ENCODE peak calls at places on chromosomes 7 and 10, in eight cellular contexts. P is osteocyte, S is neural progenitor cell, I is progenitor cell of endocrine pancreas, J is PC-9, T is left ventricle myocardium inferior, Q is AG04449, N is fibroblast of mammary gland. B is an unnamed sample.

GRCh38 chr10:95315509-95315908 is 24.7 kb upstream of the PDLIM1 start:
- DNase-seq in J (no peak), T (no peak), Q (no peak), S (peak), P (no peak), N (no peak), I (no peak), B (no peak)

GRCh38 chr7:2527505-2528464 is 8.2 kb downstream of the LFNG start:
- DNase-seq in J (peak), Q (peak), N (peak), S (no peak), T (peak), P (no peak), I (no peak), B (no peak)

GRCh38 chr7:24911213-24911603 is 68.8 kb downstream of the OSBPL3 start:
- DNase-seq in P (no peak), Q (no peak), N (no peak), S (no peak), I (no peak), T (no peak), J (no peak), B (no peak)

GRCh38 chr10:60531006-60531405 is 141.3 kb upstream of the ANK3 start:
- DNase-seq in N (no peak), Q (no peak), T (no peak), I (no peak), J (no peak), S (no peak), P (no peak), B (no peak)

GRCh38 chr10:34866848-34867247 is 51.8 kb upstream of the PARD3 start:
- DNase-seq in T (no peak), J (no peak), P (no peak), N (no peak), I (no peak), Q (no peak), S (peak), B (no peak)

GRCh38 chr10:118395919-118396318 is 53.8 kb upstream of the FAM204A start:
- DNase-seq in S (no peak), J (no peak), N (no peak), P (no peak), T (no peak), I (no peak), Q (no peak), B (no peak)

GRCh38 chr10:117175901-117176534 is 21.3 kb upstream of the KCNK18 start:
- DNase-seq in I (peak), J (peak), S (peak), N (peak), Q (peak), P (no peak), T (peak), B (peak)

GRCh38 chr7:22726849-22727792 is at the start of gene IL6:
- DNase-seq in J (peak), I (no peak), N (peak), T (peak), P (peak), Q (peak), S (peak), B (no peak)

GRCh38 chr7:94223375-94224084 is 171.2 kb upstream of the COL1A2 start:
- DNase-seq in S (peak), J (peak), T (no peak), P (no peak), N (peak), Q (no peak), I (no peak), B (peak)

DNA sequence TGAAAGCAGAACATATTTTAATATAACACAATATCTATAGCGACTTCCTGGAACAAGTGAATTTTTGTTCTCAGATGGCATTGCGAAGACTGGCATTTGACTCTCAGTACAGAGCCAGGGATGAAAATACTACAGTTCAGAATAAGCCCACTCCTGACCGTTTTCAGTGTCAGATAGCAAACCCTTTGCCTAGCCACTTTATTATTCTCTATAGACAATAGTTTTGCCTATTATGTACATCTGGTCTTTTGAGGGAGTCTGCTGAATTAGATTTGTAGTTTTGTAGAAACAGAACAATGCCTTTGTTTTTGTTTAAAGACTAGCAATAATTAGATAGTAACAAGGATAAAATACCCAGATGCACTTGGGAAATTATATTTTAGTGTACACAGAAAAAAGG is 2.3 kb downstream of the MINPP1 start:
- DNase-seq in S (peak), I (no peak), P (no peak), N (no peak), Q (no peak), T (no peak), J (no peak), B (no peak)
- TF ChIP-seq CTCF in S (no peak), I (no peak), P (no peak), N (no peak), Q (no peak), T (no peak), J (no peak), B (no peak)

GRCh38 chr10:110916554-110917346 is 2.2 kb downstream of the BBIP1 start:
- DNase-seq in T (no peak), N (peak), J (no peak), I (no peak), S (no peak), P (no peak), Q (peak), B (no peak)

GRCh38 chr10:110918633-110919348 is at the start of gene BBIP1:
- DNase-seq in N (peak), I (peak), P (peak), Q (peak), J (no peak), T (no peak), S (no peak), B (peak)

GRCh38 chr10:110919971-110920881 is 822 bp downstream of the SHOC2 start:
- DNase-seq in J (peak), Q (no peak), T (no peak), I (peak), N (peak), P (no peak), S (peak), B (peak)

GRCh38 chr10:110919349-110919931 is at the start of gene SHOC2:
- DNase-seq in J (peak), I (peak), Q (no peak), S (peak), T (peak), N (no peak), P (peak), B (no peak)

DNA sequence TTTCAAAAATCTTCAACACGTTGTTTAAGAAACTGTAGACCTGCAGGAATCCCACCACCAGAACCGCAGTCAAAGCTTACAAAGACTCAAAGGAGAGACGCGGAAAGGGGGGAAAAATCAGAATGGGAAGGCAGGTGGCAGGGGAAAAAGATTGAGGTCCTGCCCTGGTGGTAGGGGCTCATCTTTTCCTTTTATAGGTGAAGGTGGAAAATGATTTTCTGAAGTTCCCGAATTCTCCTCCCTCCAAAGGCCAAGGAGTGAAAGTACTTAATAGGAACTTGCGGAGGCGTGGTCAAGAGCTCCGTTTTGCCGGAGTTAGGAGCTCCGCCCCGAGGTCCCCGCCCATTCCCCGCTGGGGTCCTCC is 729 bp downstream of the BBIP1 start:
- DNase-seq in T (peak), I (no peak), S (peak), J (peak), Q (peak), P (no peak), N (peak), B (no peak)
- TF ChIP-seq CTCF in T (peak), I (peak), S (no peak), J (no peak), Q (no peak), P (no peak), N (no peak), B (no peak)

GRCh38 chr10:5959581-5960069 is 17.7 kb downstream of the IL15RA start:
- DNase-seq in N (no peak), Q (no peak), S (no peak), J (no peak), I (no peak), P (no peak), T (no peak), B (no peak)
- TF ChIP-seq CTCF in N (no peak), Q (no peak), S (no peak), J (no peak), I (no peak), P (no peak), T (no peak), B (no peak)

GRCh38 chr10:68208424-68209042 is 23.4 kb downstream of the ATOH7 start:
- DNase-seq in J (peak), S (peak), N (peak), P (no peak), Q (no peak), I (peak), T (no peak), B (peak)
- TF ChIP-seq CTCF in J (peak), S (peak), N (peak), P (peak), Q (peak), I (peak), T (peak), B (peak)

DNA sequence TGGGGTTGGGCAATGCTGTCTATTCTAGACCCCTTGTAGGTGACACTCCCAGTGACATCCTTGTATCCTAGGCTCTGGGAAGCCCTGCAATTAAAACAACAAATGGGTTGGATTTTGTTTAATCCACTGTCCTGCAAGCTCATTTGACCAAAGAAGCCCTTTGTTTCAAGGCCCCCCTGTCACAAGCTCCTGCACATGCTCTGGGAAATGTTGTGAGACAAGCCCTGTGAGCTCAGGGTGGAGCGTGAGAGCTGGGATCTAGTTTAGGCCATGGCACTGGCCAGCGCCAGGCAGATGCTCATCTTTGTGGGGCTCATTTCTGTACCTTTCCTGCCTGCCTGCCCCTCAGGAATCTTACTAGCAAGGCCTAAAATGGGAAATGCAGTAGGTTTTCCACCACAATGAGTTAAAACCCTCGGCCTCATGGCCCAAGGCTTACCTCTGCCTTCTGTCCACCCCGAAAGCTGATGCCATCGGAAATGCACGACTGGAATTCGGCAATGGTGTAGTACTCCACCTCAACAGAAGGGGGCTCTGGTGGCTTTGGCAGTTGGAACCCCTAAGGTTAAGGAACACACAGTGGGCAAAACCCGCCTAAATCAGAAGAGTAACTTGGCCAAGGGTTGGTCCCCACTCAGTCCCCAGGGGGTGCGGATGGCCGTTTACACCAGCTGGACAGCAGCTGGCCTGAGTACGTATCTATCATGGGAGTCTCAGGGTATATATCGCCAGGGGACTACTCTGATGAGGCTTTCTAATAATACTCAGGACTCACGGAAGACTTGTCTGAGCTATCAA is 112.1 kb downstream of the NEURL1 start:
- DNase-seq in P (no peak), I (no peak), S (peak), Q (no peak), J (peak), N (peak), T (no peak), B (peak)
- TF ChIP-seq CTCF in P (peak), I (peak), S (peak), Q (peak), J (peak), N (peak), T (peak), B (peak)

DNA sequence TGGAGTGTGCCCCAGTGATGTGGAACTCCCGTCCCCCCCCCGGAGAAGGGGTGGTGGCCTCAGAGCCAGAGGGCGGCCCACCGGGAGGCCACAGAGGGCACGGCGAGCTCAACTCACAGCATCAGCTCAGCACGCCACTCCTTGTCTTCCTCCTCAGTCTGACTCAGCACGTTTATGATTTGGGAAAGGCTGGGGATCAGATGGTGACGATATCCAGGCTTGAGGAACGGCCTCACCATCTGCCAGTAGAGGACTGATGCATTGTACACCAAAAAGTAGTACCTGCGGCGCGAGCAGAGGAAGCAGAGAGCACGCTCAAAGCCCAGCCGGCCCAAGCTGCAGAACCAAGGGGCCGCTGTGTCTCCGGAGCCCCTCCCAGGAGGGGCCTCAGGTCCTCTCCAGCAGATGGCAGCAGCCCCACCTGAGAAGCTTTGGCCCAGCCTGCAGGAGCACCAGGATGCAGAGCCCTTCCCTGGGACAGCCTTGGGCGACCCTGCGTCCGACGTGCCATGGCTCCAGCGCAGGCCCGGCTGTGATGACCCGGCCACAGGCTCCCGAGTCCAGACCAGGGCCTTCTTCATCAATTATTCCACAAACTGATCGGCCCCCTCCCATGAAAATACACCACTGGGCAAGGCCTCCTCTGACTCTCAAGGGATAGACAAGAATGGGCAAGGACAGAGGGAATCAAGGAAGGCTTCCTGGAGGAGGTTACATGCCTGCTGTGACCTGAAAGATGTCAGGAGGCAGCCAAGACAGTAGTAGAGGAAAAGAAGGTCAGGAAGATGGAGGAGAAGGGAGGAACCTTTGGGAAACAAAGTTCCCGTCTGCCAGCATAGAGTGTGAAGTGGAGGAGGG is 3.7 kb downstream of the CFAP46 start:
- DNase-seq in T (no peak), J (no peak), S (peak), P (no peak), N (no peak), Q (no peak), I (no peak), B (no peak)
- TF ChIP-seq CTCF in T (peak), J (peak), S (peak), P (peak), N (peak), Q (peak), I (peak), B (peak)

GRCh38 chr7:47471831-47472230 is 110.1 kb downstream of the TNS3 start:
- DNase-seq in J (no peak), Q (no peak), N (no peak), I (no peak), P (no peak), S (no peak), T (no peak), B (no peak)
- TF ChIP-seq CTCF in J (no peak), Q (no peak), N (no peak), I (no peak), P (no peak), S (no peak), T (no peak), B (no peak)

DNA sequence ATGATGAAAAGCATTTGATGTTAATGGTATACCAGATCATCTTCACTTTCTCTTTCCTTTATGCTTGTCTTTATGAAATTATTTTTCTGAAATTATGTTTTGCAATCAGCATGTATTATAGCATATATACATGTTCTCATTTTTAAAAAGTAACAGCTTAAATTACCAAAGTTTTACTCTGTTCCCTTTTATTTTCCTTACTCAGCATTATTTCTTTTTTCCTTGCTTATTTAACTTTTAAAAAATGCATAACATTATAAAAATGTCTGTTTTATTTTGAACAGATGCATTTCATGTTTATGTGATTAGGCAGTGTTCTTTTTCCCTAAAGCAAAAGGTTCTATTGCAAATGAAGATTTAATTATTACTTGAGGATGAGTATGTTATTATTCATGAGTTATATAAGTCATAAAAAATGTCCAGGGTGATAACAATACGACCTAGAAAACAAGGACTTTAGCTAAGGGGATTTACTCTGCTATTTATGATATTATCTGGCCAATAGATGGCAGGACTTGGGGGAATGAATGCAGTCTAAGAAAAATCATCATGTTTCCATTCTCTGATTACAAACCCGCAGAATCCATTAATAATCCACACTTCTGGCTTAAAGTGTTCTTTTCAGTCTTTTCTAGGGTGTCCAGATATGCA is 38.5 kb downstream of the CABCOCO1 start:
- DNase-seq in J (no peak), T (no peak), S (no peak), Q (no peak), I (no peak), P (no peak), N (no peak), B (no peak)
- TF ChIP-seq CTCF in J (no peak), T (no peak), S (no peak), Q (no peak), I (no peak), P (peak), N (peak), B (no peak)

B was measured in GM20000.